ENCODE peak calls at places on chromosomes 4 and X, in four cellular contexts. S is BJ, W is left ventricle myocardium inferior, Z is A549. L is an unnamed sample.
A peak's percentile ranks its signal among the peaks of the same experiment; 100 is the strongest.

GRCh38 chrX:154348114-154348531 is 26.3 kb downstream of the FLNA start:
- DNase-seq in S (no peak), W (no peak), Z (peak; percentile 44), L (no peak)

GRCh38 chr4:37803348-37803973 is 23.0 kb upstream of the PGM2 start:
- DNase-seq in S (peak; percentile 20), W (no peak), Z (peak; percentile 46), L (no peak)

GRCh38 chr4:87532109-87532508 is 2.9 kb upstream of the SPARCL1 start:
- DNase-seq in S (no peak), W (no peak), Z (no peak), L (no peak)

GRCh38 chr4:128449251-128449650 is 161.6 kb upstream of the PGRMC2 start:
- DNase-seq in S (no peak), W (no peak), Z (no peak), L (no peak)

GRCh38 chr4:8419222-8420041 is 21.1 kb downstream of the ACOX3 start:
- DNase-seq in S (no peak), W (no peak), Z (peak; percentile 14), L (no peak)

GRCh38 chr4:70623301-70623700 is 5.2 kb upstream of the ENAM start:
- DNase-seq in S (no peak), W (no peak), Z (no peak), L (no peak)

GRCh38 chrX:132774312-132774711 is 184.1 kb downstream of the HS6ST2 start:
- DNase-seq in S (no peak), W (no peak), Z (no peak), L (no peak)

GRCh38 chr4:165472943-165473676 is 94.3 kb downstream of the CPE start:
- DNase-seq in S (no peak), W (no peak), Z (no peak), L (no peak)

GRCh38 chr4:143406523-143406922 is 69.8 kb downstream of the GAB1 start:
- DNase-seq in S (no peak), W (peak; percentile 50), Z (no peak), L (no peak)

GRCh38 chrX:78708171-78708570 is 39.3 kb upstream of the LPAR4 start:
- DNase-seq in S (no peak), W (no peak), Z (peak; percentile 34), L (no peak)

GRCh38 chr4:94798808-94799207 is 41.1 kb downstream of the BMPR1B start:
- DNase-seq in S (no peak), W (no peak), Z (no peak), L (no peak)

GRCh38 chrX:42778096-42778495 is at the start of gene PPP1R2C:
- DNase-seq in S (no peak), W (no peak), Z (no peak), L (no peak)

GRCh38 chr4:17095771-17096170 is 197.3 kb upstream of the LDB2 start:
- DNase-seq in S (no peak), W (no peak), Z (no peak), L (no peak)

GRCh38 chrX:120647127-120647526 is 17.3 kb upstream of the C1GALT1C1 start:
- DNase-seq in S (no peak), W (no peak), Z (no peak), L (no peak)

GRCh38 chr4:105894570-105895323 is 524 bp upstream of the NPNT start:
- DNase-seq in S (no peak), W (no peak), Z (no peak), L (peak; percentile 2)

GRCh38 chrX:143027262-143027661 is 1.5 kb downstream of the SPANXN4 start:
- DNase-seq in S (no peak), W (no peak), Z (no peak), L (no peak)

GRCh38 chr4:117370944-117371665 is 285.7 kb upstream of the TRAM1L1 start:
- DNase-seq in S (no peak), W (no peak), Z (no peak), L (no peak)

GRCh38 chrX:45164021-45164621 is 36.6 kb downstream of the DIPK2B start:
- DNase-seq in S (no peak), W (peak; percentile 41), Z (no peak), L (no peak)

GRCh38 chr4:8453957-8454356 is 13.4 kb downstream of the TRMT44 start:
- DNase-seq in S (no peak), W (no peak), Z (no peak), L (no peak)

GRCh38 chrX:131262738-131263679 is 26.1 kb downstream of the IGSF1 start:
- DNase-seq in S (no peak), W (no peak), Z (peak; percentile 51), L (no peak)

GRCh38 chrX:114717921-114718320 is 134.0 kb downstream of the HTR2C start:
- DNase-seq in S (no peak), W (no peak), Z (peak; percentile 2), L (peak; percentile 34)

GRCh38 chr4:6495296-6495590 is 22.8 kb upstream of the PPP2R2C start:
- DNase-seq in S (no peak), W (no peak), Z (no peak), L (no peak)

GRCh38 chr4:155543126-155543765 is 123.4 kb upstream of the GUCY1A1 start:
- DNase-seq in S (no peak), W (no peak), Z (no peak), L (no peak)

GRCh38 chr4:5839751-5840674 is 52.9 kb downstream of the CRMP1 start:
- DNase-seq in S (no peak), W (peak; percentile 77), Z (no peak), L (no peak)

GRCh38 chr4:6420036-6420435 is 52.4 kb downstream of the PPP2R2C start:
- DNase-seq in S (no peak), W (no peak), Z (no peak), L (no peak)

GRCh38 chr4:158238574-158238973 is 28.3 kb downstream of the TMEM144 start:
- DNase-seq in S (no peak), W (no peak), Z (no peak), L (no peak)

GRCh38 chr4:141028024-141028529 is 105.2 kb downstream of the RNF150 start:
- DNase-seq in S (peak; percentile 90), W (no peak), Z (no peak), L (no peak)

GRCh38 chr4:86497131-86497530 is 97.0 kb upstream of the PTPN13 start:
- DNase-seq in S (no peak), W (no peak), Z (no peak), L (no peak)

GRCh38 chrX:130097507-130098201 is 12.6 kb downstream of the ELF4 start:
- DNase-seq in S (no peak), W (no peak), Z (no peak), L (no peak)

GRCh38 chr4:31192372-31192771 is 472.2 kb downstream of the PCDH7 start:
- DNase-seq in S (no peak), W (no peak), Z (no peak), L (no peak)

GRCh38 chrX:122579521-122579920 is 604.6 kb upstream of the GRIA3 start:
- DNase-seq in S (peak; percentile 43), W (no peak), Z (no peak), L (no peak)

GRCh38 chr4:167100120-167100519 is 134.2 kb downstream of the SPOCK3 start:
- DNase-seq in S (no peak), W (no peak), Z (peak; percentile 20), L (no peak)

GRCh38 chrX:153307546-153308175 is 13.9 kb downstream of the PNMA6F start:
- DNase-seq in S (no peak), W (no peak), Z (no peak), L (no peak)

GRCh38 chr4:93771640-93772411 is 56.7 kb upstream of the ATOH1 start:
- DNase-seq in S (no peak), W (no peak), Z (no peak), L (no peak)

GRCh38 chr4:100913685-100914084 is 395.9 kb upstream of the EMCN start:
- DNase-seq in S (no peak), W (no peak), Z (no peak), L (no peak)

GRCh38 chr4:100908540-100908939 is 390.7 kb upstream of the EMCN start:
- DNase-seq in S (no peak), W (no peak), Z (no peak), L (no peak)

GRCh38 chr4:100906973-100907372 is 389.2 kb upstream of the EMCN start:
- DNase-seq in S (no peak), W (no peak), Z (no peak), L (no peak)

GRCh38 chr4:100907465-100908454 is 389.9 kb upstream of the EMCN start:
- DNase-seq in S (no peak), W (no peak), Z (peak; percentile 31), L (no peak)
- TF ChIP-seq CTCF in S (peak; percentile 39), W (peak; percentile 53), Z (peak; percentile 36), L (peak; percentile 60)

DNA sequence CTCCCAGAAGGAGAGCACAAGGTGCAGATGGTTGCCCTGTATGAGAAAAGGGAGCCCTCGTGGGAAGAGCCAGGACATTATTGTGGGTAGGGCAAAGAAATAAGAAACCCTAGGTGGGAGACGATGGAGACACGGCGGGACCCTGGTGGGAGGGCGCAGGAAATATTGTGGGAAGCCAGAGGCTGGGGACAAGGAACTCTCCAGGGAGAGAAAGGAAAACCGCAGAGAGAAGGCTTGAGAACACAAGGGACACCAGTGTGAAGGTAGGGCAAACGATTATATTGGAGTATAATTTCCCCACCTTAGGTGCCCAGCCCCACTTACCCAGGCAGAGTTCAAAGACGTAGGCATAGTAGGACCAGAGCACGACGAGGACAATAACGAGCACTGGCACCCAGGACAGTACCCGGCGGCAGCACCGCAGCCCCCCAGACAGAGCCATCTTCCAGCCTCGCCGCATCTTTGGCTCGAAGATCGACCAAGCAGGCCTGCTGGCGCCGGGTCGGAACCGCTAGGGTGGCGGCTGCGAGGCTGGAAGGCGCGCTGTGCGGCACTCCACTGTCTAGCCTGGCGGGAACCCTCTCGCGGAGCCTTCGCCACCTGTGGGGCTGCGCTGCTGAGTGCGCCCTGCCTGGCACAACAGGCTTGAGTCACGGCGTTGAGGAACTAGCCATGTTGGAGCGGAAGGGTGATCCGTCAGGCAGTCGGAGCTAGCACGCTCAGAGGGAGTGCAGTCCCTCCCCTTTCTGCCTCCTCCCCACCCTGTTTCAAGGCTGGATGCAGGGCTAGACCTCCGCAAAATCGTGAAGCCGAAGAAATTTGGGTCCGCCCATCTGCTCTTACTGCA is at the start of gene ZDHHC15:
- DNase-seq in S (no peak), W (peak; percentile 54), Z (no peak), L (peak; percentile 17)
- TF ChIP-seq CTCF in S (no peak), W (peak; percentile 25), Z (no peak), L (no peak)

DNA sequence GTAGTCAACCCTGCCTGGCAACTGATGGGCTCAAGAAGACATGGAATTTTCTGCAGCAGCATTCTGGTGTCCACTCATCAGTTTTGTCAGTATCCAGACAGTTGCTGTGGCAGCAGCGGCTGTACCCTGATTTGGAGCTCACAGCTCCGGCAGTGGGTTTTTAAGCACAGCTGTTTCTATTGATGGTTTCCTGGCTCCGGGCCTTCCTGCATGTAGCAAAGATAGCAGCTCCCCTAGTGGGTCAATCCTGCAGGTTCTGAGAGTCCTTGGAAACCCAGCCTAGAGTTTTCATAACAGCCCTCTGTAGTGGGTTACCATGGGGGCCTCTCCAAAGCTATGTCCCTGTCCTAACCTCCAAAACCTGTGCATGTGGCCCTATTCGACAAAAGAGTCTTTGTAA is 84.0 kb upstream of the ATP6AP2 start:
- DNase-seq in S (no peak), W (no peak), Z (no peak), L (no peak)
- TF ChIP-seq CTCF in S (peak; percentile 25), W (peak; percentile 38), Z (no peak), L (peak; percentile 27)

DNA sequence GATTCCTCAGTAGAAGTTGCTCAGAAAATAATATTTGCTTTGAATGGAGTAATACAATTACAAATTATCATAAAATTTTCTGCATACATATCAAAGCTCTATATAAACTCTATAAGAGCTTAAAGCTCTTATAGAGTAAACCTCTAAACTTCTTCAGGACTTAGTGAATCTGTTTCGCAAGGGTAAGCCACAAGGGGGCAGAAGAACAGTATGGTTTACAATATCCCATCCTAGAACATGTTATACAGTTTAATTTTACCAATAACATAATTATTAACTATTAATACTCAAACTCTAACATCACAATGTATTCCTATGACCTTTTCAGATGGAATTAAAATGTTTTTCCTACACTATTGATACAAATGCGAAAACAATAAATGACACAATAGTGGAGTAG is 33.8 kb upstream of the SPANXN1 start:
- DNase-seq in S (no peak), W (no peak), Z (peak; percentile 19), L (peak; percentile 7)
- TF ChIP-seq CTCF in S (no peak), W (no peak), Z (peak; percentile 8), L (peak; percentile 64)

GRCh38 chr4:183504064-183504929 is 561 bp upstream of the ING2 start:
- DNase-seq in S (peak; percentile 87), W (peak; percentile 100), Z (peak; percentile 95), L (peak; percentile 98)
- TF ChIP-seq CTCF in S (peak; percentile 17), W (peak; percentile 35), Z (peak; percentile 7), L (no peak)

L was measured in neural crest cell.